ENCODE peak calls at places on chromosomes 7 and 10, in seven cellular contexts. R is hepatocyte; Y is CD8-positive, alpha-beta memory T cell; J is CD8-positive, alpha-beta T cell; P is HCT116; T is left ventricle myocardium inferior; O is colonic mucosa. U is an unnamed sample. For H3K4me1, the result is how much of the 10 kb centered on the place peaks cover.

GRCh38 chr10:47402681-47403301 is 18.7 kb upstream of the ZNF488 start:
- DNase-seq in T (peak), Y (no peak), J (no peak), P (peak), R (peak), O (peak), U (peak)

GRCh38 chr10:124713679-124714298 is 30.4 kb downstream of the FAM53B start:
- DNase-seq in J (no peak), O (no peak), T (no peak), P (no peak), Y (no peak), R (no peak), U (no peak)

GRCh38 chr10:24851595-24851994 is 100.8 kb downstream of the PRTFDC1 start:
- DNase-seq in Y (no peak), J (no peak), O (peak), T (no peak), R (no peak), P (no peak), U (no peak)

GRCh38 chr10:66180651-66181318 is 745.1 kb upstream of the LRRTM3 start:
- DNase-seq in J (no peak), T (no peak), P (peak), O (peak), Y (peak), R (peak), U (peak)

GRCh38 chr7:45874408-45875131 is 1.7 kb upstream of the CCDC201 start:
- DNase-seq in J (no peak), R (no peak), P (no peak), O (no peak), T (no peak), Y (no peak), U (peak)

GRCh38 chr10:128147669-128148068 is 21.4 kb upstream of the MKI67 start:
- DNase-seq in T (no peak), P (no peak), Y (no peak), R (no peak), O (no peak), J (no peak), U (no peak)

GRCh38 chr7:77393261-77393660 is 22.9 kb downstream of the GSAP start:
- DNase-seq in O (no peak), P (peak), R (no peak), T (no peak), J (no peak), Y (no peak), U (peak)

GRCh38 chr7:123823898-123824753 is 20.8 kb upstream of the HYAL4 start:
- DNase-seq in J (no peak), O (no peak), R (no peak), Y (no peak), P (no peak), T (no peak), U (no peak)

GRCh38 chr7:85829817-85830432 is 643.1 kb upstream of the SEMA3D start:
- DNase-seq in Y (no peak), J (no peak), R (peak), P (no peak), T (no peak), O (no peak), U (no peak)

GRCh38 chr10:15335500-15335899 is 35.6 kb downstream of the FAM171A1 start:
- DNase-seq in T (no peak), P (no peak), Y (no peak), O (no peak), R (no peak), J (no peak), U (no peak)

GRCh38 chr10:58217612-58218011 is 50.1 kb downstream of the IPMK start:
- DNase-seq in J (no peak), R (no peak), T (no peak), Y (no peak), P (no peak), O (no peak), U (no peak)

GRCh38 chr10:7119325-7120015 is 291.4 kb downstream of the SFMBT2 start:
- DNase-seq in T (no peak), O (no peak), P (no peak), Y (no peak), R (no peak), J (no peak), U (no peak)

GRCh38 chr7:2567663-2568238 is 9.0 kb downstream of the IQCE start:
- DNase-seq in R (peak), O (no peak), Y (no peak), J (no peak), T (peak), P (no peak), U (peak)

GRCh38 chr7:127383123-127383835 is 9.2 kb downstream of the ZNF800 start:
- DNase-seq in O (no peak), P (no peak), Y (no peak), J (no peak), R (peak), T (no peak), U (peak)

GRCh38 chr7:10474048-10474447 is 499.6 kb upstream of the PHF14 start:
- DNase-seq in R (no peak), P (no peak), O (no peak), T (no peak), J (no peak), Y (no peak), U (peak)

GRCh38 chr10:88473989-88474883 is 108.9 kb downstream of the RNLS start:
- DNase-seq in T (no peak), R (no peak), J (no peak), P (peak), Y (no peak), O (peak), U (no peak)

GRCh38 chr7:881441-882234 is 5.3 kb downstream of the GET4 start:
- DNase-seq in O (no peak), J (no peak), R (no peak), P (no peak), Y (no peak), T (no peak), U (no peak)

GRCh38 chr10:88493676-88494483 is 89.2 kb downstream of the RNLS start:
- DNase-seq in R (no peak), T (no peak), P (no peak), J (no peak), O (no peak), Y (no peak), U (no peak)

GRCh38 chr10:69345890-69346474 is 67.7 kb downstream of the HK1 start:
- DNase-seq in T (no peak), Y (no peak), P (no peak), O (no peak), J (no peak), R (no peak), U (no peak)

GRCh38 chr7:96303105-96303685 is 18.7 kb downstream of the SLC25A13 start:
- DNase-seq in J (no peak), Y (no peak), O (peak), P (no peak), R (peak), T (no peak), U (no peak)

GRCh38 chr10:76218045-76218444 is 786.6 kb downstream of the LRMDA start:
- DNase-seq in J (no peak), O (no peak), R (no peak), T (no peak), Y (no peak), P (no peak), U (no peak)

GRCh38 chr7:145431834-145432233 is 596.0 kb upstream of the TPK1 start:
- DNase-seq in O (no peak), R (no peak), T (no peak), Y (no peak), J (no peak), P (no peak), U (no peak)

GRCh38 chr10:28217848-28218247 is 85.0 kb downstream of the MPP7 start:
- DNase-seq in R (no peak), J (no peak), Y (no peak), T (no peak), O (no peak), P (peak), U (peak)

GRCh38 chr10:103470755-103471653 is 8.0 kb downstream of the CALHM3 start:
- DNase-seq in P (no peak), Y (peak), R (no peak), J (peak), T (no peak), O (peak), U (no peak)
- H3K4me1 ChIP-seq in P (under half), Y (under half), R (under half), J (under half), T (under half), O (under half), U (under half)

GRCh38 chr10:44978570-44979280 is at the start of gene DEPP1:
- DNase-seq in O (peak), Y (no peak), R (peak), P (peak), T (peak), J (no peak), U (peak)
- H3K4me1 ChIP-seq in O (under half), Y (under half), R (half or more), P (half or more), T (half or more), J (under half), U (half or more)

DNA sequence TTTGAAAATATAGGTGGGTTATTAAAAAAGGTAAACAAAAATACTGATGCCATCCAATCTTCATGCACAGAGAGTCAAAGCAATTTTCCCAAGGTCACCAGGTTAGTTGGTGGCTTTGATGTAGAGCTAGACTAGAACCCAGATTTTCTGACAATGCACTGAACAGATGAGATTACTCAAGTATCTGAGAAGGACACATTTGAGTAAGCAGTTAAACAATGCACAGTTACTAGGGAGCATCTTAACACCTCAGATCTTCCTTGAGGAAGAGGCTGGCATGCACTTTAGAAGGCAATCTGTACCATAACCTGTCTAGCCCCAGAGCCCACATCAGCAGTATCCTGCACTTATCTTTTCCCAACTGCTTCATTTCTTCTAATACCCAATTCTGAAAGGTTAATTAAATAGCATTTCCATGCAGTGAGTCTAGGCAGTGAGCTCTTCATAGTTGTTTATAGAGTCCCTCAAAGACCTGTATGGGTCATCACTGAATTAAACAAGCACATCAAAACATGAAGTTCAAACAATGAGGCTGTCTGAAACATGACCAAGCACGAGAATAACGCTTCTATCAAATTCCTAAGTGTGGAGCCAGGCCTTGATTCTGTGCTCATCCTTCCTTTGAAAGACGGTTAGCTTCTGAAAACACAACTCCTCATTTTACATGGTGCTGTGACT is 38.2 kb upstream of the ANK3 start:
- DNase-seq in Y (no peak), R (no peak), J (no peak), P (no peak), O (no peak), T (no peak), U (no peak)
- H3K4me1 ChIP-seq in Y (under half), R (under half), J (under half), P (under half), O (under half), T (under half), U (under half)

GRCh38 chr10:81564143-81564542 is 310.9 kb upstream of the NRG3 start:
- DNase-seq in O (no peak), P (no peak), T (no peak), Y (no peak), R (no peak), J (no peak), U (no peak)
- H3K4me1 ChIP-seq in O (under half), P (under half), T (under half), Y (under half), R (under half), J (under half), U (under half)

GRCh38 chr7:101944611-101945010 is 127.2 kb downstream of the CUX1 start:
- DNase-seq in O (no peak), Y (no peak), P (no peak), J (no peak), T (no peak), R (no peak), U (no peak)
- H3K4me1 ChIP-seq in O (under half), Y (under half), P (half or more), J (under half), T (half or more), R (under half), U (under half)

DNA sequence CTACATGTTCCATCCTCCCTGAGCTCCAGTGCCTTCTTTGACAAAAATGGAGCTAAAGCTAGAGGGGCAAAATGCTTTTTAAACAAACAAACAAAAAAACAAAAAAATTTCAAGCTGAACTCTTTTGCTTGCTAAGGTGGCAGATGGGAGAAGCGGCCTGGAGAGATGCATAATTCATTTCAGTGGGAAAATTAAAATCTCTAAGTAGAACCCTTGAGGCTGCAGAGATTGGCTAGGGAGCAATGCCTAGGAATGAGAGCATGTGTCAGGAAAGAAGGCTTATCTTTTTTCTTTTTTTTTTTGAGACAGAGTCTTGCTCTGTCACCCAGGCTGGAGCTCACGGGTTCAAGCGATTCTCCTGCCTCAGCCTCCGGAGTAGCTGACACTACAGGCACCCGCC is 46.4 kb upstream of the SAMD8 start:
- DNase-seq in O (no peak), P (no peak), J (no peak), Y (no peak), R (no peak), T (no peak), U (no peak)
- H3K4me1 ChIP-seq in O (under half), P (under half), J (under half), Y (under half), R (under half), T (under half), U (under half)

GRCh38 chr7:31076641-31077310 is 24.7 kb downstream of the ADCYAP1R1 start:
- DNase-seq in J (no peak), Y (no peak), P (no peak), O (no peak), T (peak), R (no peak), U (no peak)
- H3K4me1 ChIP-seq in J (under half), Y (under half), P (under half), O (under half), T (under half), R (under half), U (under half)

U was measured in trophoblast cell.